ENCODE peak calls at places on chromosomes 13 and 19, in six cellular contexts. A is esophagus squamous epithelium, O is uterus, U is heart right ventricle, Q is testis, E is brain microvascular endothelial cell. R is an unnamed sample.

GRCh38 chr19:45156751-45157150 is 4.0 kb downstream of the NKPD1 start:
- DNase-seq in E (no peak), O (no peak), U (no peak), Q (no peak), A (no peak), R (no peak)

GRCh38 chr19:48678201-48678600 is 5.4 kb upstream of the NTN5 start:
- DNase-seq in Q (no peak), E (no peak), O (no peak), U (no peak), A (no peak), R (no peak)

GRCh38 chr19:10388957-10389356 is 8.6 kb upstream of the TYK2 start:
- DNase-seq in A (no peak), U (peak), E (peak), O (peak), Q (peak), R (peak)

GRCh38 chr19:39363909-39364457 is 21.8 kb downstream of the SAMD4B start:
- DNase-seq in O (peak), U (peak), Q (peak), E (no peak), A (no peak), R (peak)

GRCh38 chr13:99043700-99044300 is 65.9 kb upstream of the DOCK9 start:
- DNase-seq in U (no peak), Q (no peak), E (no peak), A (no peak), O (no peak), R (no peak)

GRCh38 chr13:48078251-48078656 is 16.6 kb downstream of the MED4 start:
- DNase-seq in E (no peak), A (no peak), U (no peak), O (no peak), Q (no peak), R (peak)

GRCh38 chr19:39401549-39402416 is 4.9 kb upstream of the ZFP36 start:
- DNase-seq in O (peak), U (peak), A (no peak), Q (peak), E (peak), R (peak)

GRCh38 chr19:2145831-2146241 is 5.5 kb downstream of the AP3D1 start:
- DNase-seq in O (no peak), U (no peak), Q (no peak), E (no peak), A (no peak), R (peak)

GRCh38 chr19:12864721-12865715 is 16.2 kb downstream of the DNASE2 start:
- DNase-seq in O (no peak), E (no peak), Q (no peak), U (no peak), A (no peak), R (no peak)

GRCh38 chr19:43584484-43584883 is 8.9 kb downstream of the PINLYP start:
- DNase-seq in Q (no peak), E (no peak), O (no peak), A (no peak), U (no peak), R (no peak)

GRCh38 chr13:61142506-61142905 is 273.1 kb downstream of the PCDH20 start:
- DNase-seq in O (no peak), U (no peak), Q (no peak), E (no peak), A (no peak), R (no peak)

GRCh38 chr13:61135583-61135982 is 280.1 kb downstream of the PCDH20 start:
- DNase-seq in A (no peak), O (no peak), U (no peak), Q (no peak), E (no peak), R (no peak)

GRCh38 chr13:61136515-61136914 is 279.1 kb downstream of the PCDH20 start:
- DNase-seq in E (no peak), U (no peak), A (no peak), Q (no peak), O (no peak), R (no peak)

GRCh38 chr13:61136101-61136500 is 279.5 kb downstream of the PCDH20 start:
- DNase-seq in U (no peak), O (no peak), Q (no peak), A (no peak), E (no peak), R (no peak)

DNA sequence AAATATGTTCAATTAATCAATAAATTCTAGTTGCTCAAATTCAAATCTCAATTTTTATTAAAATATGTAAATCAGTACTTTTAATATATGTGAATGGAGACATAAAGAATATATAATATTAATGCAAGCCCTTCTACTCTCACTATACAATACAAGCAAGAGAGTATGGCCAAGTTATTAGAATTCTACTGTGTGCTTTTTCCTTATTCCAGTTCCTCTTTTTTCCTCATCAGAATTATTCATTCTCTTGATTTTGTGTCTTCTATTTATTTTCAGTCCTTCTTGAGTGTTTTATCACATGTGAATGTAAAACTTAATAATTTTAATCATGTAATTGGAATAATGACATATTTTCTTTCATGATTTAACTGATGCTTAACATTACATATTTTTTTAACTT is 276.8 kb downstream of the PCDH20 start:
- DNase-seq in Q (no peak), E (no peak), O (no peak), U (no peak), A (no peak), R (no peak)
- TF ChIP-seq CTCF in Q (no peak), E (no peak), O (no peak), U (no peak), A (no peak), R (no peak)

GRCh38 chr19:41537789-41538188 is 38.2 kb upstream of the CEACAM21 start:
- DNase-seq in Q (no peak), A (no peak), O (no peak), U (no peak), E (peak), R (peak)
- H3K4me3 ChIP-seq in Q (no peak), A (no peak), O (no peak), U (no peak), E (no peak), R (no peak)

GRCh38 chr13:50584856-50585580 is 258.5 kb downstream of the DLEU7 start:
- DNase-seq in A (no peak), O (no peak), U (no peak), E (no peak), Q (no peak), R (no peak)

GRCh38 chr13:50576156-50576555 is 267.3 kb downstream of the DLEU7 start:
- DNase-seq in U (no peak), Q (no peak), O (no peak), E (no peak), A (no peak), R (no peak)

GRCh38 chr13:50577806-50578205 is 265.7 kb downstream of the DLEU7 start:
- DNase-seq in A (no peak), Q (no peak), U (no peak), O (no peak), E (no peak), R (no peak)

GRCh38 chr13:50581586-50582196 is 261.8 kb downstream of the DLEU7 start:
- DNase-seq in A (no peak), Q (no peak), U (no peak), E (no peak), O (no peak), R (no peak)

GRCh38 chr13:50580684-50581305 is 262.7 kb downstream of the DLEU7 start:
- DNase-seq in Q (no peak), U (no peak), E (peak), A (no peak), O (no peak), R (peak)
- TF ChIP-seq CTCF in Q (no peak), U (peak), E (peak), A (no peak), O (no peak), R (peak)

DNA sequence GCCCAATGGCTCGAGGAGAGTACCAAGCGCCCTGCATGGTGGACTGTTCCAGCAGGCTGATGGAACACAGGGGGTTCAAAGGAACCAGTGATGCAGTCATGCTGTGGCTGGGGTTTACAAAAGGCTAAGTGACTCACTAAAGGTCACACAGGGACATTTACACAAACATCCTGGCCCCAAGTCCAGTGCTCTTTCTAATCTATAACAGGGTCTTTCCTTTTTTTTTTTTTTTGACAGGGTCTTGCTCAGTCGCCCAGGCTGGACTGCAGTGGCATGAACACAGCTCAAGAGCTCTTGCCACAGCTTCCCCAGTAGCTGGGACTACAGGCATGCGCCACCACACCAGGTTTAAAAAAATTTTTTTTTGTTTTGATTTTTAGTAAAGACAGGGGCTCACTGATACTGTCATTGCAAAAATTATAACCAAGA is 2.8 kb upstream of the SLC25A15 start:
- DNase-seq in Q (no peak), U (no peak), E (peak), O (no peak), A (no peak), R (peak)
- H3K4me3 ChIP-seq in Q (no peak), U (no peak), E (no peak), O (no peak), A (no peak), R (no peak)

DNA sequence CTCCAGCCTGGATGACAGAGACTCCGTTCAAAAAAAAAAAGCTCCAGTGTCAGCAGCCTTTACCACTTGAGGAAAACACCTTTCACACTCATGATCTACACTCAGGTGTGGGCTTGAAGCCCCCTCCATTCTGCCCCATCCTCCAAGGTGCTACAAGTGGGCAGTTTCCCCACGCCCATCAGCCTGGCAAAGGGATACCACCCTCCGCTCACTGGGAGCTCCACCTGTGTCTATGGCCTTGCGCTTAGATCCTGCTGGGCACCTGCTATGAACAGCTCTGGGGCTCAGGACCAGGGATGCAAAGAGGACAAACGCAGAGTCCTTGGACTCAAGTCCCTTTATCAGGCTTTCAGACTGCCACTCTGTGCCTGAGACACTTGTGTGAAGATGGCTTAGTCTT is 127.8 kb downstream of the CRYL1 start:
- DNase-seq in U (no peak), O (no peak), Q (no peak), A (no peak), E (no peak), R (no peak)
- TF ChIP-seq CTCF in U (no peak), O (no peak), Q (no peak), A (no peak), E (no peak), R (no peak)

GRCh38 chr19:11499890-11500420 is 5.7 kb downstream of the ZNF653 start:
- DNase-seq in U (no peak), O (no peak), Q (no peak), E (no peak), A (no peak), R (no peak)
- H3K4me3 ChIP-seq in U (no peak), O (no peak), Q (no peak), E (no peak), A (no peak), R (no peak)

GRCh38 chr13:50268500-50268899 is 253.3 kb downstream of the KCNRG start:
- DNase-seq in U (no peak), E (no peak), O (no peak), A (no peak), Q (no peak), R (peak)
- TF ChIP-seq CTCF in U (no peak), E (no peak), O (no peak), A (no peak), Q (no peak), R (peak)

DNA sequence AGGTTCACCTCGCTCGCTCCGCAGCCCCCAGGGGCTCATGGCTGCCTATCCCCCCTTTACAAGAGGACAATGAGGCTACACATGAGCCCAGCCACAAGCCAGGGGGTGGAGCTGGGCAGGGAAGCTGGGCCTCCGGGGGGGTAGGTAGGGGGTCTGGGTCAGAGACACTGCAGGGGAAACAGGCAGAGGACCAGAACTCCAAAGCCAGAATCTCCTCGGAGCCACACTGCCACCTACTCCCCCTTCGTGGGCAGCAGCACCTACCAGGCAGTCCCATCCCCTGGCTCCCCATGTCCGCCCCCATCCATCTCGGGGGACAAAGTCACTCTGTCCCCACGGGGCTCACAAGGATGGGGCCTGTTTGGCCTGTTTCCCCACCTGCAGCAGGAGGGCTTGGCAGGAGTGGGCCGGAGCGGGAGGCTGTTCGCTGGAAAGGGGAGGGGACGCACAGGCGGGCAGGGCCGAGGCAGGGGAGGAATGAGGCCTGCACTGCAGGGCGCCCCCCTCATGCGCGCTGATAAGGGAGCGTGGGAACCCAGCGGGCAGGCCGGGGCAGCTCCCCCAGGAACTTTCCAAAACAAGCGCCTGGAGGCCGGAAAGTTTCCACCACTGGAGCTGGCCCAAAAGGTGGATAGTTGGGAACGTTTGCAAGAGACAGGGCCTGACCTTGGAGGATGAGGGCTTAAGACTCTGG is 545 bp upstream of the ISYNA1 start:
- DNase-seq in A (no peak), O (peak), Q (peak), U (peak), E (peak), R (peak)
- H3K4me3 ChIP-seq in A (peak), O (peak), Q (peak), U (peak), E (peak), R (peak)

GRCh38 chr13:112832811-112833210 is 136.2 kb upstream of the MCF2L start:
- DNase-seq in A (no peak), O (no peak), E (no peak), Q (no peak), U (no peak), R (no peak)
- TF ChIP-seq CTCF in A (no peak), O (no peak), E (no peak), Q (no peak), U (no peak), R (no peak)

R was measured in choroid plexus epithelial cell.